ENCODE peak calls at places on chromosomes 16 and 17, in ten cellular contexts. D is upper lobe of left lung, L is adrenal gland, J is tibial nerve, C is ovary, G is Peyer's patch, W is GM12878, E is HepG2, Z is IMR-90, R is breast epithelium. A is an unnamed sample.

GRCh38 chr16:24524855-24525652 is 14.3 kb upstream of the RBBP6 start:
- DNase-seq in E (peak), G (no peak), W (no peak), J (no peak), R (no peak), D (no peak), Z (no peak), C (no peak), L (no peak), A (no peak)

GRCh38 chr17:38869647-38870258 is at the start of gene LASP1:
- DNase-seq in J (peak), C (peak), D (peak), E (peak), Z (peak), G (peak), R (peak), L (peak), W (peak), A (peak)

GRCh38 chr17:36525888-36526287 is 8.8 kb downstream of the MYO19 start:
- DNase-seq in R (no peak), J (no peak), D (no peak), L (no peak), Z (no peak), G (no peak), W (no peak), E (no peak), C (no peak), A (no peak)

GRCh38 chr16:75265911-75266701 is 14.7 kb upstream of the BCAR1 start:
- DNase-seq in C (peak), D (peak), Z (peak), W (no peak), E (peak), G (peak), R (no peak), J (no peak), L (peak), A (peak)

GRCh38 chr17:67198131-67198530 is 46.9 kb downstream of the HELZ start:
- DNase-seq in G (no peak), E (no peak), R (no peak), L (no peak), J (no peak), W (no peak), Z (no peak), D (no peak), C (no peak), A (no peak)

GRCh38 chr16:71867934-71868333 is 16.0 kb downstream of the ZNF821 start:
- DNase-seq in L (no peak), J (no peak), R (no peak), E (peak), Z (no peak), G (no peak), C (no peak), W (no peak), D (no peak), A (no peak)

GRCh38 chr16:86038923-86039310 is 140.0 kb downstream of the IRF8 start:
- DNase-seq in G (peak), W (no peak), D (no peak), Z (no peak), J (no peak), C (no peak), L (no peak), E (no peak), R (no peak), A (no peak)

GRCh38 chr16:51053805-51054204 is 97.3 kb downstream of the SALL1 start:
- DNase-seq in C (no peak), L (no peak), G (no peak), R (no peak), D (no peak), Z (no peak), W (no peak), E (no peak), J (no peak), A (no peak)

GRCh38 chr17:2207815-2208515 is 95.6 kb downstream of the SMG6 start:
- DNase-seq in Z (no peak), J (no peak), G (no peak), L (no peak), E (no peak), R (no peak), D (no peak), W (no peak), C (no peak), A (no peak)

GRCh38 chr17:63116967-63117366 is 150.9 kb downstream of the TANC2 start:
- DNase-seq in D (no peak), C (no peak), R (no peak), E (no peak), W (no peak), L (no peak), Z (peak), G (no peak), J (no peak), A (no peak)

GRCh38 chr16:88686439-88687253 is at the start of gene SNAI3:
- DNase-seq in E (peak), Z (peak), R (peak), J (peak), L (peak), W (no peak), C (no peak), G (peak), D (peak), A (peak)

GRCh38 chr16:87343753-87344050 is 26.5 kb upstream of the C16orf95 start:
- DNase-seq in D (no peak), R (no peak), G (no peak), E (no peak), C (no peak), L (no peak), W (no peak), J (no peak), Z (no peak), A (no peak)

GRCh38 chr17:40430272-40431230 is 12.7 kb upstream of the IGFBP4 start:
- DNase-seq in R (no peak), D (no peak), C (no peak), W (no peak), E (no peak), J (no peak), L (no peak), Z (no peak), G (peak), A (no peak)

GRCh38 chr17:67891481-67892119 is 66.3 kb downstream of the BPTF start:
- DNase-seq in W (no peak), R (no peak), Z (peak), E (no peak), D (peak), L (peak), G (no peak), J (no peak), C (no peak), A (no peak)

GRCh38 chr17:48795444-48796162 is 21.4 kb downstream of the TTLL6 start:
- DNase-seq in J (no peak), L (peak), R (no peak), Z (peak), E (peak), D (no peak), G (no peak), W (no peak), C (no peak), A (peak)

GRCh38 chr16:77499373-77500285 is 64.8 kb upstream of the ADAMTS18 start:
- DNase-seq in G (no peak), E (no peak), Z (no peak), C (peak), L (peak), J (peak), W (no peak), D (no peak), R (no peak), A (peak)
- TF ChIP-seq CTCF in G (no peak), E (no peak), Z (no peak), C (no peak), L (no peak), J (no peak), W (no peak), D (no peak), R (no peak), A (no peak)

GRCh38 chr16:49608095-49608494 is 234.5 kb downstream of the C16orf78 start:
- DNase-seq in D (no peak), R (no peak), J (no peak), C (no peak), W (no peak), L (no peak), G (no peak), Z (no peak), E (no peak), A (no peak)
- H3K4me3 ChIP-seq in D (no peak), R (no peak), J (no peak), C (no peak), W (no peak), L (no peak), G (no peak), Z (no peak), E (no peak), A (no peak)

GRCh38 chr17:7688808-7689316 is 585 bp downstream of the WRAP53 start:
- DNase-seq in C (no peak), W (no peak), E (no peak), D (no peak), G (no peak), J (no peak), L (no peak), R (no peak), Z (no peak), A (no peak)

GRCh38 chr17:7686221-7687071 is 844 bp downstream of the TP53 start:
- DNase-seq in E (peak), R (peak), Z (peak), W (peak), J (peak), G (peak), L (peak), D (peak), C (peak), A (peak)

GRCh38 chr17:7685533-7686220 is 1.6 kb downstream of the TP53 start:
- DNase-seq in L (peak), G (peak), J (peak), Z (peak), C (peak), R (peak), W (no peak), D (peak), E (peak), A (peak)

GRCh38 chr17:7687072-7687907 is at the start of gene TP53:
- DNase-seq in Z (peak), E (peak), R (peak), W (peak), C (peak), L (peak), G (peak), J (peak), D (peak), A (peak)

GRCh38 chr17:7687908-7688807 is at the start of gene WRAP53:
- DNase-seq in D (peak), C (peak), R (peak), E (peak), J (peak), W (peak), Z (peak), G (peak), L (peak), A (peak)
- TF ChIP-seq POLR2A in D (no peak), C (peak), R (no peak), E (peak), J (no peak), W (peak), Z (peak), G (no peak), L (peak), A (no peak)

GRCh38 chr16:8493885-8494487 is 96.3 kb downstream of the TMEM114 start:
- DNase-seq in D (no peak), G (no peak), W (no peak), C (no peak), Z (no peak), E (no peak), R (no peak), L (no peak), J (no peak), A (no peak)
- TF ChIP-seq CTCF in D (no peak), G (peak), W (no peak), C (no peak), Z (no peak), E (peak), R (no peak), L (no peak), J (no peak), A (no peak)

GRCh38 chr17:82983510-82984248 is 95.7 kb upstream of the METRNL start:
- DNase-seq in W (no peak), C (no peak), D (no peak), Z (no peak), E (no peak), L (no peak), G (no peak), R (no peak), J (no peak), A (no peak)
- H3K4me3 ChIP-seq in W (no peak), C (no peak), D (no peak), Z (no peak), E (no peak), L (no peak), G (no peak), R (no peak), J (no peak), A (no peak)

DNA sequence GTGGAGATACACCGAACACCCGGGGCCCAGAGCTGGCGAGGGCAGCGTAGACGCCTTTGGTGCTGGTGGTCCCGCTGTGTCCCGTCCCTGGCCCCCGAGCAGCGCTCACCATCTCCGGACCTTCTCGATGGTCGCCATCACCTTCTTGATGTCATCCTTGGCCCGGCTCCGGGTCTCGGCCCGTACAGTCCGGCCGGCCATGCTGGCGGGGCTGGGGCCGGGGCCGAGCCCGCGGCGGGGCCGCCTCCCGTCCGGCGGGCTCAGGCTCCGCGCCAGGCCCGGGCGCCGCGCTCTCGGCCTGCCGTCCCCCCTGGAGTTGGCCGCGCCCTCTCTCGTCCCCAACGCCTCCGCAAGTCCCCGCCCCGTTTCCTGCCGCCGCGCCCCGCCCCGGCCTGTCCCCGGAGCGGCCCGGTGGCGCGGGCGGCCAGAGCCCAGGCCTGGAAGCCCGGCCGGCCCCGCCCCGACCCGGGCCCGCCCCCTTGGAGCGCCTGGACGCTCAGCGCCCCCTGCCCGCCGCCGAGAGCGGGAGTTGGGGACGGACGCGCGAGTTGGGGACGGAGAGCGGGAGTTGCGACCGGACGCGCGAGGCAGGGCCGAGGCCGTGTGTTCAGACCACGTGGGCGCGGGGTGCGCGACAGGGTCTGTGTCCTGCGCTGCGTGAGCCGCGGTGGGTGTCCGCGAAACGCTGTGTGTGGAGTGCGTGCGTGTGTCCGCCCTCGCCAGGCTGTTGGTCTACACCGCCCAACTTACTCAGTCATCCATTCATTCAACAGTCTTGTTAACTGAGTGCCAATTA is at the start of gene BCL7C:
- DNase-seq in C (peak), G (peak), Z (peak), W (no peak), R (peak), D (peak), J (peak), E (peak), L (peak), A (peak)
- TF ChIP-seq POLR2A in C (peak), G (peak), Z (peak), W (peak), R (no peak), D (no peak), J (peak), E (peak), L (peak), A (no peak)

GRCh38 chr17:58587713-58588117 is 73.3 kb upstream of the MTMR4 start:
- DNase-seq in W (no peak), C (peak), Z (peak), D (peak), G (peak), L (peak), E (peak), R (no peak), J (no peak), A (peak)

GRCh38 chr17:58595194-58595792 is 80.9 kb upstream of the MTMR4 start:
- DNase-seq in E (no peak), D (no peak), C (no peak), Z (no peak), L (no peak), G (no peak), J (no peak), R (no peak), W (no peak), A (no peak)

GRCh38 chr17:58590377-58590776 is 75.9 kb upstream of the MTMR4 start:
- DNase-seq in E (no peak), Z (no peak), R (no peak), J (no peak), L (no peak), D (no peak), C (no peak), W (no peak), G (no peak), A (no peak)

GRCh38 chr17:58593121-58593520 is 78.7 kb upstream of the MTMR4 start:
- DNase-seq in J (no peak), W (no peak), E (no peak), C (no peak), L (no peak), D (no peak), R (no peak), Z (no peak), G (no peak), A (no peak)

GRCh38 chr17:58591455-58591854 is 77.0 kb upstream of the MTMR4 start:
- DNase-seq in Z (no peak), D (no peak), L (no peak), J (no peak), R (no peak), W (no peak), G (no peak), C (no peak), E (no peak), A (no peak)
- TF ChIP-seq CTCF in Z (no peak), D (no peak), L (no peak), J (no peak), R (no peak), W (no peak), G (no peak), C (no peak), E (no peak), A (no peak)